ENCODE peak calls at places on chromosomes 16 and 17, in five cellular contexts. P is stimulated activated CD4-positive, alpha-beta T cell treated with anti-CD3 and anti-CD28 coated beads, Interleukin-12 subunit alpha, Interleukin-12 subunit beta, amount 100 ng/mL, for 4 hours; D is NCI-H2081 treated with DMSO at 0.1 percent for 48 hours; Z is cardiac fibroblast; Y is adipocyte. K is an unnamed sample.

GRCh38 chr17:68679882-68680281 is 78.7 kb upstream of the FAM20A start:
- DNase-seq in P (no peak), D (no peak), Z (no peak), Y (no peak), K (no peak)

GRCh38 chr17:58189436-58190146 is 2.9 kb upstream of the EPX start:
- DNase-seq in P (no peak), D (no peak), Z (peak; percentile 83), Y (peak; percentile 54), K (no peak)

GRCh38 chr16:23509763-23510153 is 536 bp downstream of the GGA2 start:
- DNase-seq in P (peak; percentile 12), D (no peak), Z (peak; percentile 19), Y (peak; percentile 66), K (peak; percentile 93)

GRCh38 chr16:84833142-84833495 is 13.3 kb downstream of the CRISPLD2 start:
- DNase-seq in P (no peak), D (no peak), Z (peak; percentile 77), Y (no peak), K (no peak)

GRCh38 chr17:45231481-45232116 is 9.9 kb downstream of the FMNL1 start:
- DNase-seq in P (no peak), D (no peak), Z (no peak), Y (no peak), K (peak; percentile 90)

GRCh38 chr17:41812176-41813038 is at the start of gene FKBP10:
- DNase-seq in P (no peak), D (no peak), Z (peak; percentile 88), Y (peak; percentile 93), K (peak; percentile 94)

GRCh38 chr17:10117085-10117484 is 81.3 kb downstream of the GAS7 start:
- DNase-seq in P (no peak), D (no peak), Z (no peak), Y (no peak), K (peak; percentile 90)

GRCh38 chr17:4204190-4204589 is 59.6 kb downstream of the ANKFY1 start:
- DNase-seq in P (no peak), D (no peak), Z (peak; percentile 3), Y (no peak), K (no peak)

GRCh38 chr17:64950871-64951270 is 31.6 kb upstream of the LRRC37A3 start:
- DNase-seq in P (no peak), D (no peak), Z (no peak), Y (no peak), K (no peak)

GRCh38 chr17:236641-237405 is 55.4 kb upstream of the DOC2B start:
- DNase-seq in P (no peak), D (no peak), Z (no peak), Y (no peak), K (no peak)

GRCh38 chr16:14486520-14487303 is 143.3 kb downstream of the PARN start:
- DNase-seq in P (no peak), D (peak; percentile 32), Z (peak; percentile 96), Y (peak; percentile 95), K (peak; percentile 41)

GRCh38 chr17:13931111-13931526 is 138.2 kb upstream of the COX10 start:
- DNase-seq in P (no peak), D (no peak), Z (peak; percentile 33), Y (no peak), K (no peak)

GRCh38 chr16:624522-625401 is 6.0 kb upstream of the WFIKKN1 start:
- DNase-seq in P (no peak), D (no peak), Z (no peak), Y (no peak), K (no peak)

GRCh38 chr16:24553983-24554382 is 14.6 kb downstream of the RBBP6 start:
- DNase-seq in P (no peak), D (no peak), Z (no peak), Y (no peak), K (no peak)

GRCh38 chr17:44655983-44656700 is at the start of gene MEIOC:
- DNase-seq in P (peak; percentile 34), D (no peak), Z (peak; percentile 5), Y (peak; percentile 35), K (peak; percentile 57)

GRCh38 chr16:61083711-61084110 is 952.5 kb downstream of the CDH8 start:
- DNase-seq in P (no peak), D (no peak), Z (no peak), Y (no peak), K (no peak)

GRCh38 chr17:17227608-17228520 is 9.1 kb downstream of the FLCN start:
- DNase-seq in P (no peak), D (no peak), Z (no peak), Y (no peak), K (no peak)

GRCh38 chr16:56343661-56344517 is 81.5 kb downstream of the AMFR start:
- DNase-seq in P (no peak), D (no peak), Z (no peak), Y (no peak), K (no peak)

GRCh38 chr17:64343833-64344637 is 46.6 kb downstream of the PECAM1 start:
- DNase-seq in P (no peak), D (peak; percentile 85), Z (peak; percentile 98), Y (peak; percentile 48), K (no peak)

GRCh38 chr17:63399316-63399715 is 46.8 kb downstream of the CYB561 start:
- DNase-seq in P (no peak), D (no peak), Z (peak; percentile 73), Y (peak; percentile 20), K (no peak)

GRCh38 chr16:11014159-11014558 is 69.8 kb downstream of the CLEC16A start:
- DNase-seq in P (no peak), D (no peak), Z (peak; percentile 31), Y (peak; percentile 70), K (no peak)

GRCh38 chr16:84302111-84302954 is 7.7 kb downstream of the WFDC1 start:
- DNase-seq in P (no peak), D (no peak), Z (no peak), Y (no peak), K (no peak)

GRCh38 chr16:9484436-9484835 is 393.0 kb downstream of the HAPSTR1 start:
- DNase-seq in P (no peak), D (no peak), Z (no peak), Y (no peak), K (no peak)

GRCh38 chr17:68800731-68801130 is 154.5 kb downstream of the ABCA8 start:
- DNase-seq in P (no peak), D (no peak), Z (peak; percentile 78), Y (peak; percentile 35), K (no peak)

GRCh38 chr16:67504190-67505021 is 21.1 kb upstream of the AGRP start:
- DNase-seq in P (no peak), D (no peak), Z (no peak), Y (no peak), K (no peak)

GRCh38 chr17:80485846-80486245 is 9.4 kb upstream of the NPTX1 start:
- DNase-seq in P (no peak), D (no peak), Z (no peak), Y (no peak), K (peak; percentile 90)

GRCh38 chr16:66477028-66477515 is 50.0 kb downstream of the BEAN1 start:
- DNase-seq in P (no peak), D (no peak), Z (no peak), Y (no peak), K (no peak)

GRCh38 chr17:74337834-74338500 is 11.9 kb downstream of the KIF19 start:
- DNase-seq in P (no peak), D (no peak), Z (no peak), Y (no peak), K (peak; percentile 95)

GRCh38 chr17:50778471-50778870 is 11.2 kb upstream of the ANKRD40CL start:
- DNase-seq in P (no peak), D (no peak), Z (no peak), Y (no peak), K (no peak)

GRCh38 chr16:51124896-51125295 is 26.2 kb downstream of the SALL1 start:
- DNase-seq in P (no peak), D (no peak), Z (no peak), Y (no peak), K (no peak)

GRCh38 chr17:74172700-74173099 is 30.8 kb upstream of the RPL38 start:
- DNase-seq in P (no peak), D (no peak), Z (no peak), Y (no peak), K (no peak)

GRCh38 chr16:89431158-89431584 is 59.2 kb downstream of the ANKRD11 start:
- DNase-seq in P (no peak), D (no peak), Z (peak; percentile 36), Y (peak; percentile 89), K (no peak)

GRCh38 chr17:6831662-6832263 is at the start of gene TEKT1:
- DNase-seq in P (peak; percentile 47), D (no peak), Z (peak; percentile 82), Y (peak; percentile 47), K (peak; percentile 62)

GRCh38 chr17:43634681-43635125 is 27.0 kb downstream of the MEOX1 start:
- DNase-seq in P (no peak), D (no peak), Z (peak; percentile 54), Y (no peak), K (peak; percentile 46)

K was measured in WERI-Rb-1.